ENCODE peak calls at places on chromosomes 6 and 20, in five cellular contexts. S is left cardiac atrium; U is islet precursor cell; F is CD4-positive, alpha-beta T cell; J is amniotic epithelial cell. R is an unnamed sample.

GRCh38 chr6:24313477-24314141 is 44.2 kb downstream of the DCDC2 start:
- DNase-seq in S (no peak), U (peak), F (no peak), J (peak), R (no peak)

GRCh38 chr6:129641344-129641743 is 68.6 kb downstream of the ARHGAP18 start:
- DNase-seq in S (no peak), U (no peak), F (no peak), J (peak), R (no peak)

GRCh38 chr6:140774080-140774505 is 1358.6 kb upstream of the GJE1 start:
- DNase-seq in S (no peak), U (peak), F (no peak), J (peak), R (peak)

GRCh38 chr20:45316150-45317080 is 8.3 kb upstream of the MATN4 start:
- DNase-seq in S (no peak), U (no peak), F (no peak), J (no peak), R (no peak)

GRCh38 chr6:122726649-122727048 is 52.9 kb upstream of the FABP7 start:
- DNase-seq in S (no peak), U (no peak), F (no peak), J (peak), R (no peak)

GRCh38 chr6:43817192-43817591 is 47.2 kb downstream of the VEGFA start:
- DNase-seq in S (no peak), U (peak), F (peak), J (peak), R (no peak)

GRCh38 chr20:23668477-23668951 is 20.3 kb downstream of the CST4 start:
- DNase-seq in S (no peak), U (peak), F (no peak), J (peak), R (peak)

GRCh38 chr6:12962995-12963394 is 246.4 kb downstream of the PHACTR1 start:
- DNase-seq in S (no peak), U (no peak), F (no peak), J (no peak), R (no peak)

GRCh38 chr6:64505312-64505711 is 869.7 kb downstream of the PHF3 start:
- DNase-seq in S (no peak), U (peak), F (no peak), J (no peak), R (no peak)

GRCh38 chr20:19903168-19903676 is 113.9 kb upstream of the NAA20 start:
- DNase-seq in S (peak), U (no peak), F (no peak), J (peak), R (no peak)

GRCh38 chr6:89745728-89746127 is 73.9 kb downstream of the MDN1 start:
- DNase-seq in S (no peak), U (no peak), F (no peak), J (peak), R (no peak)

GRCh38 chr6:72626126-72626525 is 4.3 kb downstream of the KCNQ5 start:
- DNase-seq in S (no peak), U (no peak), F (no peak), J (no peak), R (no peak)

GRCh38 chr6:22756365-22756764 is 187.0 kb downstream of the HDGFL1 start:
- DNase-seq in S (no peak), U (no peak), F (no peak), J (peak), R (no peak)

GRCh38 chr6:145809211-145809610 is 5.4 kb downstream of the FBXO30 start:
- DNase-seq in S (no peak), U (no peak), F (no peak), J (no peak), R (no peak)

GRCh38 chr6:75368151-75368779 is 83.7 kb upstream of the TMEM30A start:
- DNase-seq in S (peak), U (peak), F (no peak), J (peak), R (no peak)

GRCh38 chr6:82711105-82711829 is 347.6 kb downstream of the TPBG start:
- DNase-seq in S (no peak), U (no peak), F (no peak), J (no peak), R (no peak)

GRCh38 chr20:20521736-20522135 is 153.8 kb downstream of the INSM1 start:
- DNase-seq in S (no peak), U (no peak), F (no peak), J (peak), R (no peak)

GRCh38 chr20:19348582-19348981 is 136.1 kb downstream of the SLC24A3 start:
- DNase-seq in S (no peak), U (no peak), F (no peak), J (no peak), R (no peak)

GRCh38 chr6:113982055-113982550 is 11.2 kb upstream of the HDAC2 start:
- DNase-seq in S (no peak), U (no peak), F (no peak), J (no peak), R (no peak)

R was measured in caudate nucleus.